ENCODE peak calls at places on chromosomes 3 and 15, in four cellular contexts. B, S, L and P are unnamed samples.
A peak's percentile ranks its signal among the peaks of the same experiment; 100 is the strongest.

GRCh38 chr15:39944711-39945110 is 10.8 kb downstream of the EIF2AK4 start:
- DNase-seq in S (no peak), B (no peak), L (no peak), P (no peak)

GRCh38 chr3:29978036-29978435 is 628.4 kb upstream of the TGFBR2 start:
- DNase-seq in S (no peak), B (no peak), L (no peak), P (no peak)

GRCh38 chr3:105259505-105259904 is 107.2 kb upstream of the ALCAM start:
- DNase-seq in B (no peak), S (no peak), L (no peak), P (no peak)

GRCh38 chr3:188683032-188683491 is 488.7 kb upstream of the TPRG1 start:
- DNase-seq in B (no peak), L (no peak), S (peak; percentile 6), P (no peak)

GRCh38 chr3:104149154-104149553 is 1217.6 kb upstream of the ALCAM start:
- DNase-seq in S (no peak), L (no peak), B (no peak), P (no peak)

GRCh38 chr15:67091073-67091965 is 25.9 kb downstream of the SMAD3 start:
- DNase-seq in L (peak; percentile 80), B (peak; percentile 86), S (no peak), P (no peak)

GRCh38 chr3:126961791-126962461 is 21.0 kb upstream of the PLXNA1 start:
- DNase-seq in B (peak; percentile 14), L (no peak), S (no peak), P (no peak)

GRCh38 chr3:77081240-77081661 is 41.4 kb downstream of the ROBO2 start:
- DNase-seq in B (no peak), S (no peak), L (no peak), P (peak; percentile 16)

GRCh38 chr3:10353160-10353559 is 32.2 kb upstream of the SEC13 start:
- DNase-seq in L (no peak), B (no peak), S (no peak), P (no peak)

GRCh38 chr15:70318996-70319465 is 221.3 kb upstream of the TLE3 start:
- DNase-seq in B (no peak), S (no peak), L (no peak), P (no peak)

GRCh38 chr15:65110676-65111292 is 4.2 kb downstream of the UBAP1L start:
- DNase-seq in S (no peak), L (no peak), B (no peak), P (no peak)

GRCh38 chr3:46368569-46368968 is 2.2 kb upstream of the CCR5 start:
- DNase-seq in L (peak; percentile 70), B (no peak), S (no peak), P (no peak)

GRCh38 chr3:66398228-66399025 is 102.4 kb downstream of the LRIG1 start:
- DNase-seq in S (no peak), B (no peak), L (no peak), P (no peak)

GRCh38 chr3:188526057-188526456 is 372.1 kb downstream of the LPP start:
- DNase-seq in S (peak; percentile 17), B (no peak), L (no peak), P (no peak)

GRCh38 chr15:44727462-44728231 is 8.7 kb upstream of the TRIM69 start:
- DNase-seq in L (no peak), S (no peak), B (no peak), P (no peak)

GRCh38 chr15:34603095-34603494 is 19.6 kb upstream of the GOLGA8B start:
- DNase-seq in L (no peak), B (no peak), S (peak; percentile 14), P (no peak)

GRCh38 chr3:190378240-190378891 is 9.6 kb upstream of the CLDN16 start:
- DNase-seq in B (no peak), S (no peak), L (no peak), P (no peak)

GRCh38 chr15:74545061-74545460 is 4.0 kb downstream of the ARID3B start:
- DNase-seq in B (no peak), L (no peak), S (no peak), P (no peak)

GRCh38 chr3:160677459-160677901 is 520 bp downstream of the ARL14 start:
- DNase-seq in L (no peak), B (no peak), S (no peak), P (no peak)

GRCh38 chr15:60469893-60470641 is 8.9 kb downstream of the ICE2 start:
- DNase-seq in B (no peak), S (peak; percentile 21), L (no peak), P (no peak)

GRCh38 chr15:93378547-93378946 is 289.5 kb upstream of the RGMA start:
- DNase-seq in S (no peak), L (no peak), B (no peak), P (no peak)

GRCh38 chr3:159418571-159419526 is 569.8 kb upstream of the IL12A start:
- DNase-seq in L (no peak), B (no peak), S (no peak), P (no peak)

GRCh38 chr15:37098468-37099320 is 1.7 kb downstream of the MEIS2 start:
- DNase-seq in B (peak; percentile 43), S (no peak), L (no peak), P (no peak)

GRCh38 chr3:27666708-27667107 is 55.4 kb downstream of the EOMES start:
- DNase-seq in S (no peak), L (no peak), B (no peak), P (no peak)

GRCh38 chr15:32717290-32718081 is at the start of gene GREM1:
- DNase-seq in S (no peak), L (no peak), B (no peak), P (no peak)

GRCh38 chr15:89740137-89740536 is 10.9 kb downstream of the MESP1 start:
- DNase-seq in S (peak; percentile 72), L (peak; percentile 43), B (peak; percentile 77), P (peak; percentile 87)

GRCh38 chr15:85407421-85408269 is 27.2 kb downstream of the AKAP13 start:
- DNase-seq in S (peak; percentile 39), L (no peak), B (no peak), P (peak; percentile 26)

GRCh38 chr3:11835028-11835639 is 11.6 kb downstream of the TAMM41 start:
- DNase-seq in L (no peak), S (no peak), B (peak; percentile 50), P (no peak)

GRCh38 chr3:194689493-194689901 is 3.8 kb downstream of the FAM43A start:
- DNase-seq in S (no peak), L (no peak), B (no peak), P (no peak)

GRCh38 chr3:194688946-194689345 is 3.3 kb downstream of the FAM43A start:
- DNase-seq in S (no peak), B (no peak), L (no peak), P (no peak)

GRCh38 chr3:194688207-194688711 is 2.6 kb downstream of the FAM43A start:
- DNase-seq in S (peak; percentile 38), L (no peak), B (no peak), P (no peak)

GRCh38 chr3:194690501-194691372 is 5.1 kb downstream of the FAM43A start:
- DNase-seq in L (no peak), S (peak; percentile 51), B (no peak), P (no peak)

GRCh38 chr3:194691481-194692281 is 6.0 kb downstream of the FAM43A start:
- DNase-seq in B (no peak), S (no peak), L (peak; percentile 85), P (no peak)
- TF ChIP-seq SP1 in B (no peak), S (no peak), L (peak; percentile 12), P (no peak)

GRCh38 chr3:4996771-4997291 is 17.6 kb downstream of the BHLHE40 start:
- DNase-seq in B (peak; percentile 42), S (no peak), L (no peak), P (no peak)
- TF ChIP-seq BHLHE40 in B (no peak), S (no peak), L (no peak), P (no peak)

GRCh38 chr3:55526332-55527030 is 39.4 kb upstream of the WNT5A start:
- DNase-seq in B (no peak), L (no peak), S (peak; percentile 33), P (no peak)
- TF ChIP-seq TARDBP in B (no peak), L (no peak), S (no peak), P (no peak)

DNA sequence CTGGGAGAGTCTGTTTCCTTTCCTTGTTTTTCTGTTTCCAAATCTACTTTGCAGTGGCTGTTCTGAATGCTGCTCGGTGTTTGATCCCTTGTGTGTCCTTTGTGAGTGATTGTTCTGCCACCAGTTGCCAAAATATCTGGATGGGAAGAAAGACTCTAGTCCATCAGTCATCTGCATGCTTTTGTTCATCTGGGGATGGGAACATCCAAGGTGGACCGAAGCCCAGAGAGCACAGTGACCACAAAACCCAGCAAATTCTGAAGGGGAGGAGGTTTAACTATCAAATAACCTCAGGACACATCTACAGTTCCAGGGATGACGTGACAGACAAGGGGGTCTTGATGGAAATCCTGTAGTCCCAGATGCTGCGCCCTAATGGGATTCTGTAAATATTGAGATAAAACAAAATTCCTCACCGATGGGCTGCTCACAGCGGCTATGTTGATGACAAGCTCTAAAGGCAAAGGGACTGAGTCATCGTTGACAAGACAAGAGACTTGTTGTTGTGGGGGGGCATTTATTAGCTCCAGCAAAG is 199.7 kb upstream of the WNT5A start:
- DNase-seq in B (no peak), L (no peak), S (no peak), P (no peak)
- TF ChIP-seq SP1 in B (no peak), L (no peak), S (no peak), P (no peak)